ENCODE peak calls at places on chromosomes 4 and X, in ten cellular contexts. K, Y, G, L, V, X, P, F, Z and W are unnamed samples.

GRCh38 chrX:120791013-120791643 is 84.5 kb downstream of the CT47B1 start:
- DNase-seq in K (no peak), Y (peak), G (peak), L (no peak), V (peak), X (no peak), P (peak), F (no peak), Z (peak), W (peak)

GRCh38 chr4:150302553-150302952 is 224.3 kb downstream of the DCLK2 start:
- DNase-seq in K (no peak), Y (peak), G (no peak), L (no peak), V (peak), X (no peak), P (peak), F (no peak), Z (no peak), W (peak)

GRCh38 chr4:87249620-87250019 is 29.2 kb upstream of the KLHL8 start:
- DNase-seq in K (no peak), Y (no peak), G (no peak), L (no peak), V (no peak), X (no peak), P (no peak), F (no peak), Z (no peak), W (no peak)

GRCh38 chr4:7725951-7726350 is 213.7 kb downstream of the AFAP1 start:
- DNase-seq in K (no peak), Y (peak), G (no peak), L (no peak), V (no peak), X (no peak), P (no peak), F (no peak), Z (no peak), W (peak)

GRCh38 chr4:67820903-67821302 is 62.9 kb downstream of the TMPRSS11D start:
- DNase-seq in K (no peak), Y (no peak), G (no peak), L (no peak), V (no peak), X (no peak), P (no peak), F (no peak), Z (no peak), W (no peak)

GRCh38 chrX:9593756-9594155 is 128.9 kb downstream of the TBL1X start:
- DNase-seq in K (no peak), Y (no peak), G (no peak), L (no peak), V (no peak), X (no peak), P (no peak), F (no peak), Z (peak), W (no peak)

GRCh38 chr4:85955614-85956295 is 404.1 kb downstream of the MAPK10 start:
- DNase-seq in K (no peak), Y (no peak), G (no peak), L (no peak), V (no peak), X (no peak), P (no peak), F (no peak), Z (no peak), W (no peak)

GRCh38 chrX:109934434-109934833 is 68.5 kb upstream of the TMEM164 start:
- DNase-seq in K (no peak), Y (no peak), G (no peak), L (no peak), V (peak), X (no peak), P (peak), F (no peak), Z (no peak), W (peak)

GRCh38 chr4:40264995-40265909 is 68.4 kb downstream of the RHOH start:
- DNase-seq in K (no peak), Y (no peak), G (no peak), L (no peak), V (peak), X (peak), P (peak), F (no peak), Z (no peak), W (peak)

GRCh38 chrX:19373034-19373891 is 29.5 kb downstream of the PDHA1 start:
- DNase-seq in K (no peak), Y (no peak), G (no peak), L (no peak), V (no peak), X (peak), P (no peak), F (no peak), Z (peak), W (no peak)

GRCh38 chr4:179751669-179752068 is 2309.4 kb upstream of the AGA start:
- DNase-seq in K (peak), Y (no peak), G (no peak), L (no peak), V (no peak), X (no peak), P (no peak), F (no peak), Z (no peak), W (no peak)

GRCh38 chrX:53049127-53049517 is 533 bp downstream of the GPR173 start:
- DNase-seq in K (no peak), Y (no peak), G (no peak), L (no peak), V (no peak), X (no peak), P (no peak), F (no peak), Z (no peak), W (no peak)

GRCh38 chrX:84078991-84079390 is 109.0 kb downstream of the RPS6KA6 start:
- DNase-seq in K (no peak), Y (no peak), G (no peak), L (no peak), V (no peak), X (no peak), P (no peak), F (no peak), Z (no peak), W (no peak)

GRCh38 chr4:168765726-168766125 is 244.3 kb downstream of the CBR4 start:
- DNase-seq in K (no peak), Y (peak), G (no peak), L (no peak), V (peak), X (no peak), P (peak), F (no peak), Z (no peak), W (peak)

GRCh38 chr4:183398298-183399129 is 45.9 kb upstream of the CDKN2AIP start:
- DNase-seq in K (peak), Y (peak), G (peak), L (peak), V (peak), X (peak), P (peak), F (peak), Z (peak), W (peak)

GRCh38 chr4:24850669-24851068 is 55.3 kb downstream of the SOD3 start:
- DNase-seq in K (no peak), Y (peak), G (no peak), L (no peak), V (peak), X (no peak), P (peak), F (no peak), Z (no peak), W (peak)

GRCh38 chr4:85747871-85748491 is 273.0 kb downstream of the ARHGAP24 start:
- DNase-seq in K (peak), Y (peak), G (no peak), L (peak), V (peak), X (peak), P (peak), F (peak), Z (no peak), W (peak)

GRCh38 chrX:86241547-86241946 is 93.3 kb downstream of the DACH2 start:
- DNase-seq in K (no peak), Y (no peak), G (no peak), L (no peak), V (no peak), X (no peak), P (no peak), F (no peak), Z (no peak), W (no peak)

GRCh38 chr4:127997534-127998388 is 32.6 kb downstream of the ABHD18 start:
- DNase-seq in K (no peak), Y (peak), G (no peak), L (peak), V (peak), X (no peak), P (peak), F (peak), Z (no peak), W (peak)

GRCh38 chr4:165814256-165815010 is 58.6 kb upstream of the TLL1 start:
- DNase-seq in K (no peak), Y (no peak), G (no peak), L (no peak), V (peak), X (no peak), P (peak), F (no peak), Z (no peak), W (peak)

GRCh38 chr4:155433636-155434360 is 57.0 kb upstream of the MAP9 start:
- DNase-seq in K (no peak), Y (peak), G (no peak), L (no peak), V (peak), X (no peak), P (peak), F (no peak), Z (no peak), W (peak)

GRCh38 chr4:81562093-81562492 is 90.4 kb upstream of the RASGEF1B start:
- DNase-seq in K (no peak), Y (no peak), G (no peak), L (no peak), V (no peak), X (no peak), P (no peak), F (peak), Z (no peak), W (no peak)

GRCh38 chr4:77031544-77031943 is 44.2 kb downstream of the CCNI start:
- DNase-seq in K (no peak), Y (no peak), G (no peak), L (no peak), V (no peak), X (no peak), P (no peak), F (no peak), Z (no peak), W (no peak)

GRCh38 chr4:87679449-87680169 is 29.5 kb downstream of the DMP1 start:
- DNase-seq in K (no peak), Y (peak), G (no peak), L (peak), V (peak), X (peak), P (peak), F (peak), Z (no peak), W (peak)

GRCh38 chrX:111615227-111615626 is 65.7 kb upstream of the ALG13 start:
- DNase-seq in K (no peak), Y (no peak), G (no peak), L (no peak), V (no peak), X (no peak), P (no peak), F (no peak), Z (no peak), W (no peak)

GRCh38 chrX:8284131-8284530 is 113.1 kb upstream of the VCX2 start:
- DNase-seq in K (no peak), Y (no peak), G (no peak), L (no peak), V (no peak), X (no peak), P (no peak), F (no peak), Z (no peak), W (no peak)

GRCh38 chr4:132901224-132901623 is 247.9 kb upstream of the PCDH10 start:
- DNase-seq in K (no peak), Y (no peak), G (no peak), L (no peak), V (no peak), X (no peak), P (no peak), F (no peak), Z (no peak), W (no peak)